ENCODE peak calls at places on chromosomes 7 and 10, in nine cellular contexts. N, S, T, D, W, J, X, A and O are unnamed samples.

GRCh38 chr10:822661-823367 is 108.7 kb downstream of the LARP4B start:
- DNase-seq in N (no peak), S (no peak), T (no peak), D (peak), W (no peak), J (no peak), X (no peak), A (no peak), O (no peak)

GRCh38 chr7:99728615-99729014 is 6.4 kb downstream of the CYP3A7 start:
- DNase-seq in N (no peak), S (no peak), T (no peak), D (no peak), W (no peak), J (no peak), X (no peak), A (no peak), O (no peak)

GRCh38 chr7:102992820-102993531 is 80.2 kb downstream of the LRRC17 start:
- DNase-seq in N (peak), S (no peak), T (no peak), D (peak), W (no peak), J (no peak), X (no peak), A (no peak), O (peak)

GRCh38 chr7:18958627-18959026 is 158.8 kb downstream of the TWIST1 start:
- DNase-seq in N (peak), S (no peak), T (no peak), D (no peak), W (no peak), J (no peak), X (peak), A (no peak), O (peak)

GRCh38 chr10:47026301-47027107 is 115.3 kb downstream of the PTPN20 start:
- DNase-seq in N (no peak), S (no peak), T (no peak), D (no peak), W (no peak), J (no peak), X (no peak), A (peak), O (no peak)

GRCh38 chr7:103077318-103077717 is 2.4 kb downstream of the ARMC10 start:
- DNase-seq in N (no peak), S (no peak), T (no peak), D (no peak), W (no peak), J (no peak), X (no peak), A (no peak), O (no peak)

GRCh38 chr7:12839508-12840153 is 152.2 kb downstream of the ARL4A start:
- DNase-seq in N (peak), S (no peak), T (no peak), D (no peak), W (no peak), J (no peak), X (no peak), A (no peak), O (no peak)

GRCh38 chr7:84746347-84746746 is 440.5 kb downstream of the SEMA3D start:
- DNase-seq in N (no peak), S (no peak), T (no peak), D (no peak), W (no peak), J (no peak), X (peak), A (no peak), O (no peak)

GRCh38 chr10:58625070-58625469 is 112.4 kb downstream of the BICC1 start:
- DNase-seq in N (peak), S (no peak), T (no peak), D (no peak), W (no peak), J (no peak), X (peak), A (no peak), O (no peak)

GRCh38 chr7:7577888-7578287 is 11.2 kb downstream of the MIOS start:
- DNase-seq in N (no peak), S (no peak), T (no peak), D (peak), W (peak), J (no peak), X (no peak), A (no peak), O (no peak)

GRCh38 chr7:79810945-79811344 is 323.7 kb upstream of the GNAI1 start:
- DNase-seq in N (no peak), S (no peak), T (no peak), D (no peak), W (no peak), J (no peak), X (no peak), A (no peak), O (no peak)

GRCh38 chr10:63083904-63084689 is 49.0 kb upstream of the NRBF2 start:
- DNase-seq in N (peak), S (peak), T (peak), D (peak), W (peak), J (peak), X (peak), A (no peak), O (peak)

GRCh38 chr10:26555719-26556368 is 117.7 kb downstream of the APBB1IP start:
- DNase-seq in N (peak), S (no peak), T (no peak), D (peak), W (peak), J (no peak), X (peak), A (no peak), O (no peak)

GRCh38 chr10:44929356-44930113 is 18.4 kb downstream of the TMEM72 start:
- DNase-seq in N (no peak), S (no peak), T (no peak), D (no peak), W (no peak), J (no peak), X (no peak), A (no peak), O (no peak)

GRCh38 chr7:17038783-17039170 is 157.0 kb upstream of the AGR3 start:
- DNase-seq in N (no peak), S (no peak), T (no peak), D (no peak), W (no peak), J (no peak), X (no peak), A (no peak), O (no peak)

GRCh38 chr10:86944471-86944870 is 12.9 kb downstream of the MMRN2 start:
- DNase-seq in N (peak), S (no peak), T (no peak), D (no peak), W (no peak), J (no peak), X (no peak), A (no peak), O (no peak)

GRCh38 chr7:85426487-85426960 is 239.7 kb upstream of the SEMA3D start:
- DNase-seq in N (peak), S (no peak), T (no peak), D (no peak), W (no peak), J (no peak), X (no peak), A (no peak), O (no peak)

GRCh38 chr10:62540389-62540788 is 166.2 kb downstream of the ZNF365 start:
- DNase-seq in N (no peak), S (no peak), T (no peak), D (no peak), W (no peak), J (no peak), X (no peak), A (no peak), O (no peak)

GRCh38 chr7:115297651-115298050 is 375.8 kb downstream of the MDFIC start:
- DNase-seq in N (peak), S (no peak), T (no peak), D (no peak), W (no peak), J (no peak), X (peak), A (no peak), O (peak)

GRCh38 chr7:87345166-87345927 is at the start of gene CROT:
- DNase-seq in N (peak), S (peak), T (peak), D (peak), W (peak), J (peak), X (peak), A (peak), O (peak)

GRCh38 chr7:120927454-120928103 is 23.0 kb upstream of the ING3 start:
- DNase-seq in N (no peak), S (no peak), T (no peak), D (no peak), W (no peak), J (no peak), X (no peak), A (no peak), O (no peak)

GRCh38 chr7:158741294-158741666 is 36.7 kb upstream of the NCAPG2 start:
- DNase-seq in N (no peak), S (no peak), T (no peak), D (no peak), W (no peak), J (no peak), X (no peak), A (no peak), O (no peak)

GRCh38 chr10:34964166-34964800 is 125.9 kb downstream of the CUL2 start:
- DNase-seq in N (no peak), S (no peak), T (no peak), D (no peak), W (no peak), J (no peak), X (no peak), A (no peak), O (no peak)

GRCh38 chr10:132905661-132906060 is 36.7 kb downstream of the CFAP46 start:
- DNase-seq in N (no peak), S (no peak), T (no peak), D (no peak), W (no peak), J (no peak), X (no peak), A (no peak), O (no peak)

GRCh38 chr10:31819393-31819820 is 109.2 kb downstream of the ARHGAP12 start:
- DNase-seq in N (no peak), S (no peak), T (no peak), D (no peak), W (no peak), J (no peak), X (peak), A (no peak), O (no peak)